ENCODE peak calls at places on chromosomes 13 and 19, in ten cellular contexts. One of them, this sample, is unnamed.

GRCh38 chr19:4556574-4557185 is 2.8 kb downstream of the SEMA6B start:
- DNase-seq in NAMALWA: peak; percentile 65
- DNase-seq in activated naive CD4-positive, alpha-beta T cell treated with anti-CD3 and anti-CD28 coated beads, Interleukin-2, amount 50 U/mL, for 72 hours: no peak
- DNase-seq in stimulated activated CD4-positive, alpha-beta T cell treated with anti-CD3 and anti-CD28 coated beads, Interleukin-4, amount 100 ng/mL, for 1 hour: peak; percentile 31
- DNase-seq in T follicular helper cell: no peak
- DNase-seq in tibial artery: no peak
- DNase-seq in activated CD8-positive, alpha-beta memory T cell treated with anti-CD3 and anti-CD28 coated beads, Interleukin-2, amount 10 ng/mL, durations not matched to agents 7 days and 5 days: peak; percentile 43
- DNase-seq in iPS DF 6.9: no peak
- DNase-seq in T-cell: no peak
- DNase-seq in mucosa of descending colon: peak; percentile 46
- DNase-seq in this sample: peak; percentile 50

GRCh38 chr13:35917252-35917941 is 213.8 kb downstream of the DCLK1 start:
- DNase-seq in mucosa of descending colon: no peak
- DNase-seq in tibial artery: no peak
- DNase-seq in activated naive CD4-positive, alpha-beta T cell treated with anti-CD3 and anti-CD28 coated beads, Interleukin-2, amount 50 U/mL, for 72 hours: no peak
- DNase-seq in stimulated activated CD4-positive, alpha-beta T cell treated with anti-CD3 and anti-CD28 coated beads, Interleukin-4, amount 100 ng/mL, for 1 hour: no peak
- DNase-seq in NAMALWA: no peak
- DNase-seq in iPS DF 6.9: no peak
- DNase-seq in T-cell: no peak
- DNase-seq in activated CD8-positive, alpha-beta memory T cell treated with anti-CD3 and anti-CD28 coated beads, Interleukin-2, amount 10 ng/mL, durations not matched to agents 7 days and 5 days: no peak
- DNase-seq in T follicular helper cell: no peak
- DNase-seq in this sample: no peak

GRCh38 chr19:30360378-30361106 is 11.6 kb upstream of the ZNF536 start:
- DNase-seq in iPS DF 6.9: no peak
- DNase-seq in T follicular helper cell: no peak
- DNase-seq in activated naive CD4-positive, alpha-beta T cell treated with anti-CD3 and anti-CD28 coated beads, Interleukin-2, amount 50 U/mL, for 72 hours: no peak
- DNase-seq in activated CD8-positive, alpha-beta memory T cell treated with anti-CD3 and anti-CD28 coated beads, Interleukin-2, amount 10 ng/mL, durations not matched to agents 7 days and 5 days: no peak
- DNase-seq in mucosa of descending colon: no peak
- DNase-seq in NAMALWA: no peak
- DNase-seq in stimulated activated CD4-positive, alpha-beta T cell treated with anti-CD3 and anti-CD28 coated beads, Interleukin-4, amount 100 ng/mL, for 1 hour: no peak
- DNase-seq in T-cell: no peak
- DNase-seq in tibial artery: no peak
- DNase-seq in this sample: no peak

GRCh38 chr19:46040952-46041500 is at the start of gene IGFL4:
- DNase-seq in tibial artery: no peak
- DNase-seq in T-cell: no peak
- DNase-seq in T follicular helper cell: no peak
- DNase-seq in activated CD8-positive, alpha-beta memory T cell treated with anti-CD3 and anti-CD28 coated beads, Interleukin-2, amount 10 ng/mL, durations not matched to agents 7 days and 5 days: no peak
- DNase-seq in iPS DF 6.9: no peak
- DNase-seq in stimulated activated CD4-positive, alpha-beta T cell treated with anti-CD3 and anti-CD28 coated beads, Interleukin-4, amount 100 ng/mL, for 1 hour: no peak
- DNase-seq in activated naive CD4-positive, alpha-beta T cell treated with anti-CD3 and anti-CD28 coated beads, Interleukin-2, amount 50 U/mL, for 72 hours: no peak
- DNase-seq in NAMALWA: no peak
- DNase-seq in mucosa of descending colon: no peak
- DNase-seq in this sample: no peak

GRCh38 chr13:81770868-81771505 is 1430.1 kb upstream of the SPRY2 start:
- DNase-seq in T follicular helper cell: no peak
- DNase-seq in activated CD8-positive, alpha-beta memory T cell treated with anti-CD3 and anti-CD28 coated beads, Interleukin-2, amount 10 ng/mL, durations not matched to agents 7 days and 5 days: no peak
- DNase-seq in tibial artery: no peak
- DNase-seq in NAMALWA: no peak
- DNase-seq in activated naive CD4-positive, alpha-beta T cell treated with anti-CD3 and anti-CD28 coated beads, Interleukin-2, amount 50 U/mL, for 72 hours: no peak
- DNase-seq in T-cell: no peak
- DNase-seq in mucosa of descending colon: no peak
- DNase-seq in iPS DF 6.9: no peak
- DNase-seq in stimulated activated CD4-positive, alpha-beta T cell treated with anti-CD3 and anti-CD28 coated beads, Interleukin-4, amount 100 ng/mL, for 1 hour: no peak
- DNase-seq in this sample: no peak

GRCh38 chr13:110411316-110412105 is 104.4 kb downstream of the COL4A2 start:
- DNase-seq in stimulated activated CD4-positive, alpha-beta T cell treated with anti-CD3 and anti-CD28 coated beads, Interleukin-4, amount 100 ng/mL, for 1 hour: no peak
- DNase-seq in activated naive CD4-positive, alpha-beta T cell treated with anti-CD3 and anti-CD28 coated beads, Interleukin-2, amount 50 U/mL, for 72 hours: no peak
- DNase-seq in T follicular helper cell: no peak
- DNase-seq in tibial artery: no peak
- DNase-seq in mucosa of descending colon: no peak
- DNase-seq in T-cell: no peak
- DNase-seq in NAMALWA: no peak
- DNase-seq in iPS DF 6.9: no peak
- DNase-seq in activated CD8-positive, alpha-beta memory T cell treated with anti-CD3 and anti-CD28 coated beads, Interleukin-2, amount 10 ng/mL, durations not matched to agents 7 days and 5 days: no peak
- DNase-seq in this sample: no peak

GRCh38 chr13:39634956-39635355 is 20.5 kb upstream of the COG6 start:
- DNase-seq in activated naive CD4-positive, alpha-beta T cell treated with anti-CD3 and anti-CD28 coated beads, Interleukin-2, amount 50 U/mL, for 72 hours: no peak
- DNase-seq in stimulated activated CD4-positive, alpha-beta T cell treated with anti-CD3 and anti-CD28 coated beads, Interleukin-4, amount 100 ng/mL, for 1 hour: no peak
- DNase-seq in tibial artery: no peak
- DNase-seq in activated CD8-positive, alpha-beta memory T cell treated with anti-CD3 and anti-CD28 coated beads, Interleukin-2, amount 10 ng/mL, durations not matched to agents 7 days and 5 days: no peak
- DNase-seq in NAMALWA: no peak
- DNase-seq in T-cell: no peak
- DNase-seq in T follicular helper cell: no peak
- DNase-seq in iPS DF 6.9: no peak
- DNase-seq in mucosa of descending colon: no peak
- DNase-seq in this sample: no peak

GRCh38 chr13:104987621-104988020 is 1547.8 kb downstream of the EFNB2 start:
- DNase-seq in T follicular helper cell: no peak
- DNase-seq in tibial artery: no peak
- DNase-seq in activated CD8-positive, alpha-beta memory T cell treated with anti-CD3 and anti-CD28 coated beads, Interleukin-2, amount 10 ng/mL, durations not matched to agents 7 days and 5 days: no peak
- DNase-seq in NAMALWA: no peak
- DNase-seq in iPS DF 6.9: no peak
- DNase-seq in mucosa of descending colon: no peak
- DNase-seq in activated naive CD4-positive, alpha-beta T cell treated with anti-CD3 and anti-CD28 coated beads, Interleukin-2, amount 50 U/mL, for 72 hours: no peak
- DNase-seq in stimulated activated CD4-positive, alpha-beta T cell treated with anti-CD3 and anti-CD28 coated beads, Interleukin-4, amount 100 ng/mL, for 1 hour: no peak
- DNase-seq in T-cell: no peak
- DNase-seq in this sample: no peak

GRCh38 chr19:35783469-35784400 is 8.4 kb downstream of the ARHGAP33 start:
- DNase-seq in stimulated activated CD4-positive, alpha-beta T cell treated with anti-CD3 and anti-CD28 coated beads, Interleukin-4, amount 100 ng/mL, for 1 hour: no peak
- DNase-seq in T follicular helper cell: no peak
- DNase-seq in mucosa of descending colon: no peak
- DNase-seq in activated CD8-positive, alpha-beta memory T cell treated with anti-CD3 and anti-CD28 coated beads, Interleukin-2, amount 10 ng/mL, durations not matched to agents 7 days and 5 days: no peak
- DNase-seq in activated naive CD4-positive, alpha-beta T cell treated with anti-CD3 and anti-CD28 coated beads, Interleukin-2, amount 50 U/mL, for 72 hours: no peak
- DNase-seq in tibial artery: no peak
- DNase-seq in T-cell: no peak
- DNase-seq in NAMALWA: no peak
- DNase-seq in iPS DF 6.9: no peak
- DNase-seq in this sample: no peak

GRCh38 chr19:13012390-13012689 is 17.1 kb downstream of the NFIX start:
- DNase-seq in activated CD8-positive, alpha-beta memory T cell treated with anti-CD3 and anti-CD28 coated beads, Interleukin-2, amount 10 ng/mL, durations not matched to agents 7 days and 5 days: no peak
- DNase-seq in mucosa of descending colon: no peak
- DNase-seq in tibial artery: no peak
- DNase-seq in activated naive CD4-positive, alpha-beta T cell treated with anti-CD3 and anti-CD28 coated beads, Interleukin-2, amount 50 U/mL, for 72 hours: no peak
- DNase-seq in iPS DF 6.9: no peak
- DNase-seq in NAMALWA: no peak
- DNase-seq in T follicular helper cell: no peak
- DNase-seq in stimulated activated CD4-positive, alpha-beta T cell treated with anti-CD3 and anti-CD28 coated beads, Interleukin-4, amount 100 ng/mL, for 1 hour: no peak
- DNase-seq in T-cell: no peak
- DNase-seq in this sample: no peak

GRCh38 chr13:93318538-93318937 is 91.9 kb downstream of the GPC6 start:
- DNase-seq in activated naive CD4-positive, alpha-beta T cell treated with anti-CD3 and anti-CD28 coated beads, Interleukin-2, amount 50 U/mL, for 72 hours: no peak
- DNase-seq in mucosa of descending colon: no peak
- DNase-seq in tibial artery: no peak
- DNase-seq in activated CD8-positive, alpha-beta memory T cell treated with anti-CD3 and anti-CD28 coated beads, Interleukin-2, amount 10 ng/mL, durations not matched to agents 7 days and 5 days: no peak
- DNase-seq in iPS DF 6.9: no peak
- DNase-seq in NAMALWA: no peak
- DNase-seq in stimulated activated CD4-positive, alpha-beta T cell treated with anti-CD3 and anti-CD28 coated beads, Interleukin-4, amount 100 ng/mL, for 1 hour: no peak
- DNase-seq in T-cell: no peak
- DNase-seq in T follicular helper cell: no peak
- DNase-seq in this sample: no peak

GRCh38 chr13:63024458-63024857 is 1608.8 kb upstream of the PCDH20 start:
- DNase-seq in tibial artery: no peak
- DNase-seq in activated naive CD4-positive, alpha-beta T cell treated with anti-CD3 and anti-CD28 coated beads, Interleukin-2, amount 50 U/mL, for 72 hours: no peak
- DNase-seq in iPS DF 6.9: no peak
- DNase-seq in NAMALWA: no peak
- DNase-seq in activated CD8-positive, alpha-beta memory T cell treated with anti-CD3 and anti-CD28 coated beads, Interleukin-2, amount 10 ng/mL, durations not matched to agents 7 days and 5 days: no peak
- DNase-seq in mucosa of descending colon: no peak
- DNase-seq in T-cell: no peak
- DNase-seq in stimulated activated CD4-positive, alpha-beta T cell treated with anti-CD3 and anti-CD28 coated beads, Interleukin-4, amount 100 ng/mL, for 1 hour: no peak
- DNase-seq in T follicular helper cell: no peak
- DNase-seq in this sample: no peak

GRCh38 chr19:45123440-45123850 is 30.5 kb downstream of the PPP1R37 start:
- DNase-seq in T-cell: no peak
- DNase-seq in activated CD8-positive, alpha-beta memory T cell treated with anti-CD3 and anti-CD28 coated beads, Interleukin-2, amount 10 ng/mL, durations not matched to agents 7 days and 5 days: no peak
- DNase-seq in activated naive CD4-positive, alpha-beta T cell treated with anti-CD3 and anti-CD28 coated beads, Interleukin-2, amount 50 U/mL, for 72 hours: no peak
- DNase-seq in NAMALWA: no peak
- DNase-seq in tibial artery: no peak
- DNase-seq in iPS DF 6.9: no peak
- DNase-seq in mucosa of descending colon: peak; percentile 34
- DNase-seq in stimulated activated CD4-positive, alpha-beta T cell treated with anti-CD3 and anti-CD28 coated beads, Interleukin-4, amount 100 ng/mL, for 1 hour: no peak
- DNase-seq in T follicular helper cell: no peak
- DNase-seq in this sample: no peak

This sample was measured in activated naive CD8-positive, alpha-beta T cell treated with anti-CD3 and anti-CD28 coated beads, Interleukin-2, amount 50 U/mL, for 24 hours.